ENCODE peak calls at places on chromosome 20, in four cellular contexts. One of them, this sample, is unnamed.
A peak's percentile ranks its signal among the peaks of the same experiment; 100 is the strongest.

GRCh38 chr20:60372282-60372681 is 414.1 kb downstream of the CDH26 start:
- DNase-seq in cardiac fibroblast: no peak
- DNase-seq in PC-9: no peak
- DNase-seq in bronchial epithelial cell: no peak
- DNase-seq in this sample: no peak

GRCh38 chr20:25750220-25750764 is 53.6 kb upstream of the ZNF337 start:
- DNase-seq in cardiac fibroblast: no peak
- DNase-seq in bronchial epithelial cell: no peak
- DNase-seq in PC-9: no peak
- DNase-seq in this sample: no peak

GRCh38 chr20:20665933-20666332 is 46.5 kb downstream of the RALGAPA2 start:
- DNase-seq in bronchial epithelial cell: no peak
- DNase-seq in PC-9: no peak
- DNase-seq in cardiac fibroblast: no peak
- DNase-seq in this sample: no peak

GRCh38 chr20:45867811-45868176 is 10.4 kb downstream of the ZSWIM3 start:
- DNase-seq in PC-9: peak; percentile 93
- DNase-seq in cardiac fibroblast: peak; percentile 45
- DNase-seq in bronchial epithelial cell: peak; percentile 79
- DNase-seq in this sample: no peak

GRCh38 chr20:13008761-13009681 is at the start of gene SPTLC3:
- DNase-seq in cardiac fibroblast: peak; percentile 68
- DNase-seq in bronchial epithelial cell: peak; percentile 58
- DNase-seq in PC-9: peak; percentile 88
- DNase-seq in this sample: peak; percentile 22

GRCh38 chr20:17617868-17618672 is 48.2 kb downstream of the DSTN start:
- DNase-seq in bronchial epithelial cell: no peak
- DNase-seq in PC-9: no peak
- DNase-seq in cardiac fibroblast: no peak
- DNase-seq in this sample: no peak

GRCh38 chr20:34771680-34772081 is 53.8 kb downstream of the NCOA6 start:
- DNase-seq in cardiac fibroblast: peak; percentile 31
- DNase-seq in PC-9: no peak
- DNase-seq in bronchial epithelial cell: no peak
- DNase-seq in this sample: no peak

GRCh38 chr20:34093895-34094294 is 18.1 kb downstream of the EIF2S2 start:
- DNase-seq in bronchial epithelial cell: no peak
- DNase-seq in cardiac fibroblast: no peak
- DNase-seq in PC-9: no peak
- DNase-seq in this sample: no peak

GRCh38 chr20:48308882-48309281 is 518.9 kb downstream of the PREX1 start:
- DNase-seq in PC-9: no peak
- DNase-seq in bronchial epithelial cell: peak; percentile 47
- DNase-seq in cardiac fibroblast: no peak
- DNase-seq in this sample: no peak

GRCh38 chr20:48224531-48224930 is 439.2 kb upstream of the SULF2 start:
- DNase-seq in bronchial epithelial cell: no peak
- DNase-seq in PC-9: peak; percentile 61
- DNase-seq in cardiac fibroblast: no peak
- DNase-seq in this sample: no peak

GRCh38 chr20:32363492-32363891 is 5.4 kb downstream of the ASXL1 start:
- DNase-seq in cardiac fibroblast: no peak
- DNase-seq in bronchial epithelial cell: no peak
- DNase-seq in PC-9: no peak
- DNase-seq in this sample: no peak

GRCh38 chr20:63125893-63126601 is 89.9 kb downstream of the YTHDF1 start:
- DNase-seq in cardiac fibroblast: no peak
- DNase-seq in PC-9: no peak
- DNase-seq in bronchial epithelial cell: no peak
- DNase-seq in this sample: no peak

GRCh38 chr20:18224968-18225568 is 63.3 kb upstream of the ZNF133 start:
- DNase-seq in bronchial epithelial cell: peak; percentile 73
- DNase-seq in PC-9: peak; percentile 68
- DNase-seq in cardiac fibroblast: peak; percentile 76
- DNase-seq in this sample: no peak

GRCh38 chr20:31667315-31668285 is 29.9 kb downstream of the COX4I2 start:
- DNase-seq in bronchial epithelial cell: no peak
- DNase-seq in cardiac fibroblast: no peak
- DNase-seq in PC-9: no peak
- DNase-seq in this sample: no peak

GRCh38 chr20:6692566-6693168 is 74.8 kb upstream of the BMP2 start:
- DNase-seq in bronchial epithelial cell: no peak
- DNase-seq in PC-9: no peak
- DNase-seq in cardiac fibroblast: no peak
- DNase-seq in this sample: no peak

GRCh38 chr20:59020938-59021551 is 1.8 kb downstream of the TUBB1 start:
- DNase-seq in bronchial epithelial cell: peak; percentile 72
- DNase-seq in cardiac fibroblast: peak; percentile 50
- DNase-seq in PC-9: peak; percentile 91
- DNase-seq in this sample: no peak

GRCh38 chr20:48181536-48181935 is 396.3 kb upstream of the SULF2 start:
- DNase-seq in bronchial epithelial cell: no peak
- DNase-seq in PC-9: no peak
- DNase-seq in cardiac fibroblast: no peak
- DNase-seq in this sample: no peak

GRCh38 chr20:4604580-4604979 is 117.1 kb upstream of the PRND start:
- DNase-seq in cardiac fibroblast: no peak
- DNase-seq in PC-9: no peak
- DNase-seq in bronchial epithelial cell: no peak
- DNase-seq in this sample: no peak

GRCh38 chr20:64223526-64224067 is 32.0 kb upstream of the PCMTD2 start:
- DNase-seq in bronchial epithelial cell: peak; percentile 21
- DNase-seq in cardiac fibroblast: peak; percentile 28
- DNase-seq in PC-9: no peak
- DNase-seq in this sample: no peak

GRCh38 chr20:717817-718216 is 42.2 kb upstream of the SCRT2 start:
- DNase-seq in bronchial epithelial cell: no peak
- DNase-seq in cardiac fibroblast: no peak
- DNase-seq in PC-9: no peak
- DNase-seq in this sample: no peak

DNA sequence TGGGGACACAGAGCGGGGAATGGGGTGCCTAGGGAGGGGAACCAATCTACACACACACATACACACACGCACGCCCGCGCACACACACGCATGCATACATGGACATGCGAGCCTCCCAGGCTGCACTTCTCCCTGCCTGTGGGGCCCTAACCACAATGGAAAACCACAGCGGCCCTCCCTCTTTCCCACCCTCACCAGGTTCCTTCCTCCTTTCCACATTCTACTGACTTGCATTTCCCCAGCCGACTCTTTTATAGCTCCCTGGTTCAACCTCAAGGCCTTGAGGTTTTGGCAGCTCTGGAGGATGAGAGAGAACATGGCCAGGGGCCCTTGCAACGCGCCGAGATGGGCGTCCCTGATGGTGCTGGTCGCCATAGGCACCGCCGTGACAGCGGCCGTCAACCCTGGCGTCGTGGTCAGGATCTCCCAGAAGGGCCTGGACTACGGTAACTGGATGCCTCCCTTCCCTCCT is at the start of gene BPI:
- DNase-seq in PC-9: no peak
- DNase-seq in cardiac fibroblast: no peak
- DNase-seq in bronchial epithelial cell: no peak
- DNase-seq in this sample: no peak
- TF ChIP-seq CTCF in PC-9: no peak
- TF ChIP-seq CTCF in cardiac fibroblast: no peak
- TF ChIP-seq CTCF in bronchial epithelial cell: no peak
- TF ChIP-seq CTCF in this sample: no peak

DNA sequence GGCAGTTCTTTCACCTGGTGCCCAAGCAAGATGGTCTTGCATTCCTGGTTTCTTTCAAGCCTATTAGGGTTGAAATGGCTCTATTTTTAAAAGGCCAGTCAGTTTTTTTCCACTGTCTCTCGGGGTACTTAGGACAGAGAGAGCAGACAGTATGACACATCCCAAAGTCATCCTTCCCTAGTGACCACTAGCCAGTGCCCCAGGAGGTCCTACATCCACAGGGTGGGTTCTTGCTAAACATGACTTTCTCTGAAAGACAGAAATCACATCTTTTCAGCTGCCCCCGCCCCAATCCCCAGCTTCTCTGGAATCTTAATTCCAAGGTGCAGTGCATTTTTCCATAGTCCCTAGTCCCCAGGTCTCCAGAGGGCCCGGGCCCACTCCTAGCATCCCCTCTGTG is 192.4 kb downstream of the SLC24A3 start:
- DNase-seq in bronchial epithelial cell: no peak
- DNase-seq in PC-9: no peak
- DNase-seq in cardiac fibroblast: no peak
- DNase-seq in this sample: no peak
- H3K4me3 ChIP-seq in bronchial epithelial cell: no peak overlapping the region
- H3K4me3 ChIP-seq in PC-9: no peak overlapping the region
- H3K4me3 ChIP-seq in cardiac fibroblast: no peak overlapping the region
- H3K4me3 ChIP-seq in this sample: no peak overlapping the region

GRCh38 chr20:10558635-10559187 is 115.1 kb downstream of the JAG1 start:
- DNase-seq in bronchial epithelial cell: peak; percentile 93
- DNase-seq in PC-9: peak; percentile 70
- DNase-seq in cardiac fibroblast: peak; percentile 85
- DNase-seq in this sample: no peak
- TF ChIP-seq CTCF in bronchial epithelial cell: no peak
- TF ChIP-seq CTCF in PC-9: no peak
- TF ChIP-seq CTCF in cardiac fibroblast: peak; percentile 17
- TF ChIP-seq CTCF in this sample: no peak

GRCh38 chr20:44403194-44404112 is 48.0 kb downstream of the HNF4A start:
- DNase-seq in PC-9: no peak
- DNase-seq in bronchial epithelial cell: no peak
- DNase-seq in cardiac fibroblast: no peak
- DNase-seq in this sample: no peak

GRCh38 chr20:44401052-44401769 is 45.7 kb downstream of the HNF4A start:
- DNase-seq in PC-9: no peak
- DNase-seq in bronchial epithelial cell: no peak
- DNase-seq in cardiac fibroblast: no peak
- DNase-seq in this sample: no peak

GRCh38 chr20:44402391-44403193 is 47.1 kb downstream of the HNF4A start:
- DNase-seq in PC-9: peak; percentile 66
- DNase-seq in cardiac fibroblast: no peak
- DNase-seq in bronchial epithelial cell: no peak
- DNase-seq in this sample: no peak

GRCh38 chr20:44400671-44401051 is 45.2 kb downstream of the HNF4A start:
- DNase-seq in cardiac fibroblast: no peak
- DNase-seq in bronchial epithelial cell: no peak
- DNase-seq in PC-9: no peak
- DNase-seq in this sample: no peak

DNA sequence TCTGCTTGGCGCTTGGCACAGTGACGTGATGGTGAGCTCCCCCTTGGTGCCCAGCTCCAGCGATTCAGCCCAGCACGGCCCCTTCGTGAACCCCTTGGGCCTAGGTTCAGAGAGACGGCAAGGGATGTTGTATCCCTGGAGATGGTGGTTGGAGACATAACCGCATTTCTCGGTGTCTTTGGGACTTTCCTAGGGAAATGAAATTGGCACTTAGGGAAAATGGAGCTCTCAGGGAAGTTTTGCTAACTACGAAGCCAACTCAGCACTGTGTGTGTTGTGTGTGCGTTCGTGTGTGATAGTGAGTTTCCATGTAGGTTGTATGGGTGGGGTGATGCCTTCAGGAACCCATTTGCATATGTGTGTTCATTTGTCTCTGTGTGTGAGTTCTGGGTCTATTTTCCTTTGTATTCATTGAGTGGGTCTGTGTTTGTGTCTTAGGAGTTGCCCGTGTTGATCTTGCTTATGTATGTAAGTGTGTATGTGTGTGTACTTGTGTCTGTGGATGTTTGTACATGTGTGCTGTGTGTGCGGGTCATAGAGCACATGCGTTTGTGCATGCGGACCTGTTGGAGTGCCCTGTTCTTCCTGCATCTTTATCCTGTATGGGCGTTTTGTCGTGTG is 46.4 kb downstream of the HNF4A start:
- DNase-seq in cardiac fibroblast: no peak
- DNase-seq in bronchial epithelial cell: no peak
- DNase-seq in PC-9: no peak
- DNase-seq in this sample: no peak
- H3K4me3 ChIP-seq in cardiac fibroblast: no peak overlapping the region
- H3K4me3 ChIP-seq in bronchial epithelial cell: no peak overlapping the region
- H3K4me3 ChIP-seq in PC-9: no peak overlapping the region
- H3K4me3 ChIP-seq in this sample: no peak overlapping the region

DNA sequence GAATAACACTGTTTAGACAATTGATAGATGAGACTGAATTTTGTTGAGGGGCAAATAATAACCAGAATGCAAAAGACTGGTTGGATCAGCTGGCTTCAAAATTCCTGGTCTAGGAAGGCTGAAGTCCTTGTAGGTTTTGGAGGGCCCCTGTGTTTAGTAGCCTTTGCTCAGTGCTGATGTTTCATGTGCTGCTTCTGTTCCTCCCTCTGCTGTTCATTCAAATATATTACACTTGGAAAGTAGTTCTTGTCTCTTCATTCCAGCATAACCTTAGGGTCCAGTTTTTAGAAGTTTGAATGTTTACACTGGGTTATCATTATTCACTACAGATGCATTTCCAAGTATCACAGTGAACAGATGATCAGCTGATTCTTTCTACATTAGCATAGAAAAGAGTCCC is 72.5 kb downstream of the FLRT3 start:
- DNase-seq in cardiac fibroblast: peak; percentile 42
- DNase-seq in PC-9: no peak
- DNase-seq in bronchial epithelial cell: peak; percentile 39
- DNase-seq in this sample: peak; percentile 4
- TF ChIP-seq CTCF in cardiac fibroblast: peak; percentile 11
- TF ChIP-seq CTCF in PC-9: peak; percentile 56
- TF ChIP-seq CTCF in bronchial epithelial cell: peak; percentile 47
- TF ChIP-seq CTCF in this sample: peak; percentile 50

DNA sequence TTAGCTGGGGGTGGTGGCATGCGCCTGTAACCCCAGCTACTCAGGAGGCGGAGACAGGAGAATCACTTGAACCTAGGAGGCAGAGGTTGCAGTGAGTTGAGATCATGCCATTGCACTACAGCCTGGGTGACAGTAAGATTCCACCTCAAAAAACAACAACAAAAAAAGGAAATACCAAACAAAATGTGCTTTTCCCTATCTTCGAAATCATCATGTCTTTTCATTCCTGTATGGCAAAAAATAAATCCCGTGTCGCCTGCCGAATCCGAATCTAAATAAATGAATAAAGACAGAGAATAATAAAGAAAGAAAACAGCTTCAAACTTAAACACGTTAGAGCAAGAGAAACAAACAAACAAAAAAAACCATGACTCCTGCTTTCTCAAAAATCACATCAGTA is 11.8 kb downstream of the B4GALT5 start:
- DNase-seq in PC-9: no peak
- DNase-seq in cardiac fibroblast: no peak
- DNase-seq in bronchial epithelial cell: no peak
- DNase-seq in this sample: no peak
- H3K4me3 ChIP-seq in PC-9: peak overlapping the region; percentile 23
- H3K4me3 ChIP-seq in cardiac fibroblast: no peak overlapping the region
- H3K4me3 ChIP-seq in bronchial epithelial cell: no peak overlapping the region
- H3K4me3 ChIP-seq in this sample: no peak overlapping the region

This sample was measured in LNCaP clone FGC.